ENCODE peak calls at places on chromosomes 5 and 9, in eight cellular contexts. N is fibroblast of mammary gland, M is LoVo, O is NCI-H2081, P is AML-193, B is A549, H is fibroblast of the conjunctiva, C is T1000. Q is an unnamed sample.

GRCh38 chr5:173880306-173880985 is 7.7 kb upstream of the CPEB4 start:
- DNase-seq in N (peak), M (no peak), O (no peak), P (no peak), B (peak), H (no peak), C (no peak), Q (no peak)

GRCh38 chr9:14627513-14627912 is 65.7 kb downstream of the ZDHHC21 start:
- DNase-seq in N (no peak), M (no peak), O (no peak), P (no peak), B (no peak), H (no peak), C (no peak), Q (no peak)

GRCh38 chr9:87771251-87772006 is 45.5 kb downstream of the CTSL start:
- DNase-seq in N (no peak), M (no peak), O (no peak), P (no peak), B (no peak), H (no peak), C (no peak), Q (no peak)

GRCh38 chr5:95993776-95994175 is 32.1 kb upstream of the ELL2 start:
- DNase-seq in N (no peak), M (no peak), O (no peak), P (no peak), B (no peak), H (no peak), C (no peak), Q (no peak)

GRCh38 chr5:110639307-110639902 is 87.1 kb downstream of the TMEM232 start:
- DNase-seq in N (peak), M (no peak), O (no peak), P (no peak), B (no peak), H (no peak), C (no peak), Q (no peak)

GRCh38 chr5:72325566-72326297 is 5.6 kb downstream of the PTCD2 start:
- DNase-seq in N (peak), M (no peak), O (no peak), P (no peak), B (no peak), H (peak), C (no peak), Q (no peak)

GRCh38 chr5:25295067-25295466 is 650.3 kb upstream of the CDH10 start:
- DNase-seq in N (no peak), M (no peak), O (no peak), P (no peak), B (peak), H (no peak), C (no peak), Q (no peak)

GRCh38 chr9:125982798-125983406 is 235.7 kb downstream of the PBX3 start:
- DNase-seq in N (no peak), M (no peak), O (no peak), P (no peak), B (no peak), H (no peak), C (no peak), Q (no peak)

GRCh38 chr9:105333811-105334210 is 89.4 kb downstream of the SLC44A1 start:
- DNase-seq in N (peak), M (no peak), O (no peak), P (no peak), B (no peak), H (no peak), C (no peak), Q (no peak)

GRCh38 chr9:15213249-15213648 is 93.8 kb downstream of the TTC39B start:
- DNase-seq in N (no peak), M (no peak), O (no peak), P (no peak), B (no peak), H (no peak), C (no peak), Q (no peak)